ENCODE peak calls at places on chromosomes 3 and 15, in five cellular contexts. I is nephron progenitor cell, G is K562, U is natural killer cell, Y is RWPE1. R is an unnamed sample.

GRCh38 chr15:69643476-69643875 is 190.9 kb downstream of the RPLP1 start:
- DNase-seq in I (no peak), G (no peak), U (no peak), Y (no peak), R (no peak)

GRCh38 chr3:76039431-76039830 is 254.1 kb upstream of the ZNF717 start:
- DNase-seq in I (no peak), G (no peak), U (no peak), Y (peak), R (no peak)

GRCh38 chr15:68223171-68223570 is 6.4 kb downstream of the CLN6 start:
- DNase-seq in I (no peak), G (no peak), U (no peak), Y (no peak), R (no peak)

GRCh38 chr15:100007609-100008008 is 274.4 kb upstream of the LYSMD4 start:
- DNase-seq in I (no peak), G (no peak), U (no peak), Y (no peak), R (no peak)

GRCh38 chr15:75720787-75721461 is 8.3 kb upstream of the CSPG4 start:
- DNase-seq in I (no peak), G (peak), U (no peak), Y (peak), R (peak)

GRCh38 chr3:13229291-13229949 is 156.2 kb upstream of the IQSEC1 start:
- DNase-seq in I (no peak), G (peak), U (no peak), Y (peak), R (peak)

GRCh38 chr3:46085421-46086082 is 58.3 kb upstream of the XCR1 start:
- DNase-seq in I (no peak), G (no peak), U (no peak), Y (no peak), R (no peak)

GRCh38 chr3:46027021-46027705 is at the start of gene XCR1:
- DNase-seq in I (no peak), G (no peak), U (no peak), Y (no peak), R (no peak)

GRCh38 chr15:60392986-60393811 is 4.6 kb downstream of the ANXA2 start:
- DNase-seq in I (peak), G (peak), U (no peak), Y (peak), R (no peak)

GRCh38 chr15:88911766-88912118 is 1.4 kb downstream of the MFGE8 start:
- DNase-seq in I (no peak), G (peak), U (no peak), Y (peak), R (peak)

GRCh38 chr3:28218917-28219198 is 22.6 kb upstream of the CMC1 start:
- DNase-seq in I (no peak), G (no peak), U (no peak), Y (no peak), R (no peak)

GRCh38 chr3:185613016-185613415 is 26.9 kb downstream of the SENP2 start:
- DNase-seq in I (no peak), G (no peak), U (no peak), Y (no peak), R (no peak)

GRCh38 chr3:180284331-180285110 is 247.8 kb upstream of the PEX5L start:
- DNase-seq in I (no peak), G (no peak), U (no peak), Y (no peak), R (no peak)

GRCh38 chr15:26191216-26191615 is 328.1 kb upstream of the ATP10A start:
- DNase-seq in I (no peak), G (no peak), U (no peak), Y (no peak), R (no peak)

GRCh38 chr3:182739619-182740018 is 53.7 kb upstream of the ATP11B start:
- DNase-seq in I (no peak), G (peak), U (no peak), Y (no peak), R (no peak)

GRCh38 chr3:39812537-39812936 is 3.1 kb downstream of the MYRIP start:
- DNase-seq in I (no peak), G (no peak), U (no peak), Y (no peak), R (no peak)

GRCh38 chr15:22956257-22956979 is 23.8 kb downstream of the CYFIP1 start:
- DNase-seq in I (no peak), G (no peak), U (no peak), Y (no peak), R (no peak)

GRCh38 chr3:11037241-11037873 is 44.8 kb downstream of the SLC6A1 start:
- DNase-seq in I (no peak), G (no peak), U (no peak), Y (no peak), R (no peak)

GRCh38 chr15:33735637-33736247 is 232.6 kb upstream of the CHRM5 start:
- DNase-seq in I (peak), G (peak), U (no peak), Y (peak), R (peak)

GRCh38 chr3:179391906-179392305 is 44.4 kb downstream of the MFN1 start:
- DNase-seq in I (no peak), G (no peak), U (no peak), Y (no peak), R (no peak)

GRCh38 chr3:99950921-99951320 is 133.3 kb downstream of the CMSS1 start:
- DNase-seq in I (no peak), G (no peak), U (no peak), Y (no peak), R (no peak)

GRCh38 chr3:138842483-138843188 is 7.9 kb upstream of the PIK3CB start:
- DNase-seq in I (no peak), G (peak), U (no peak), Y (no peak), R (peak)

GRCh38 chr3:72255191-72255590 is 470.2 kb upstream of the PROK2 start:
- DNase-seq in I (peak), G (no peak), U (no peak), Y (no peak), R (no peak)

GRCh38 chr3:20340324-20340928 is 154.4 kb upstream of the SGO1 start:
- DNase-seq in I (peak), G (peak), U (peak), Y (peak), R (peak)

GRCh38 chr3:62723171-62723570 is 152.0 kb downstream of the CADPS start:
- DNase-seq in I (peak), G (no peak), U (no peak), Y (no peak), R (no peak)

GRCh38 chr3:24608701-24609387 is 114.2 kb upstream of the THRB start:
- DNase-seq in I (no peak), G (no peak), U (no peak), Y (no peak), R (no peak)

GRCh38 chr15:40909662-40910625 is 15.7 kb downstream of the VPS18 start:
- DNase-seq in I (no peak), G (no peak), U (no peak), Y (no peak), R (no peak)

GRCh38 chr3:129015388-129016105 is 14.4 kb downstream of the EFCC1 start:
- DNase-seq in I (no peak), G (peak), U (peak), Y (no peak), R (no peak)

GRCh38 chr15:62455441-62455921 is 290.4 kb upstream of the C2CD4B start:
- DNase-seq in I (no peak), G (no peak), U (no peak), Y (no peak), R (no peak)

GRCh38 chr3:177591371-177591770 is 394.1 kb upstream of the TBL1XR1 start:
- DNase-seq in I (no peak), G (no peak), U (peak), Y (peak), R (no peak)

GRCh38 chr3:195859061-195859845 is 47.5 kb upstream of the MUC4 start:
- DNase-seq in I (peak), G (peak), U (peak), Y (peak), R (peak)

GRCh38 chr15:57634290-57634689 is 42.6 kb downstream of the MYZAP start:
- DNase-seq in I (no peak), G (no peak), U (no peak), Y (no peak), R (no peak)

GRCh38 chr15:40421246-40422157 is 15.9 kb downstream of the IVD start:
- DNase-seq in I (peak), G (peak), U (peak), Y (peak), R (peak)

GRCh38 chr15:79088426-79089205 is 2.0 kb downstream of the RASGRF1 start:
- DNase-seq in I (no peak), G (no peak), U (no peak), Y (no peak), R (no peak)

GRCh38 chr15:43794269-43795037 is 2.3 kb downstream of the SERF2 start:
- DNase-seq in I (no peak), G (no peak), U (no peak), Y (no peak), R (no peak)

GRCh38 chr15:43795197-43795596 is 3.1 kb downstream of the SERF2 start:
- DNase-seq in I (no peak), G (no peak), U (no peak), Y (no peak), R (no peak)

GRCh38 chr15:43793647-43794046 is 1.5 kb downstream of the SERF2 start:
- DNase-seq in I (no peak), G (no peak), U (no peak), Y (no peak), R (no peak)

GRCh38 chr15:43791993-43792760 is at the start of gene SERF2:
- DNase-seq in I (peak), G (peak), U (peak), Y (peak), R (peak)

DNA sequence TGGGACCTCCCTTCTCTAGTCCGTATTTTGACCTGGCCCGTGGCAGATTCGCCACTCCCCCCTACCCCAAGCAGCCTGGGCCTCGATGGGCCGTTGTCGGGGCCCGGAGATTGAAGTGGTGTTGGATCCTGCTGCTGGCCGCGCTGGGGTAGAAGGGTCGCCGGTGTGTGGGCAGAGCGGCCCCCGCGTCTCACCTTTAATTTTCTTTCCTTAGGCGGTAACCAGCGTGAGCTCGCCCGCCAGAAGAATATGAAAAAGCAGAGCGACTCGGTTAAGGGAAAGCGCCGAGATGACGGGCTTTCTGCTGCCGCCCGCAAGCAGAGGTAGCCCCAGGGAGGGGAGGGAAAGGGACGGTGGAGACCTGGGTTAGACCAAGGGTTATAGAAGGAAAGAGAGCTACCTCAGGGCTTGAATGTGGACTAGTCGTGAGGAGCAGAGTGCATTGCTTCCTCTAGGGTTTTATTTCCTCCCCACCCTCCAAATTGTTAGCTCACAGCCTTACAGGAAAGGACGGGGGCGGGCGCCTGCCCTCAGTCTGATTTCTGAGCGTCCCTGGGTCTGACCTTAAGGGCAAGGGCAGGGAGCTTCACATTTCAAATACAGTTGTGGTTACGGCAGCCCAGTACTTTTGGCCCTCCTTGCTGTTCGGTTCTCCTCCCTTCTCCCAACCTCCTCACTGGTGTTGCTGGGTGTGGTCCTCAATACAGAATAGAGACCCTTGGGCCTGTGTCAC is 807 bp downstream of the SERF2 start:
- DNase-seq in I (no peak), G (peak), U (peak), Y (peak), R (no peak)
- TF ChIP-seq CTCF in I (no peak), G (no peak), U (no peak), Y (no peak), R (no peak)

DNA sequence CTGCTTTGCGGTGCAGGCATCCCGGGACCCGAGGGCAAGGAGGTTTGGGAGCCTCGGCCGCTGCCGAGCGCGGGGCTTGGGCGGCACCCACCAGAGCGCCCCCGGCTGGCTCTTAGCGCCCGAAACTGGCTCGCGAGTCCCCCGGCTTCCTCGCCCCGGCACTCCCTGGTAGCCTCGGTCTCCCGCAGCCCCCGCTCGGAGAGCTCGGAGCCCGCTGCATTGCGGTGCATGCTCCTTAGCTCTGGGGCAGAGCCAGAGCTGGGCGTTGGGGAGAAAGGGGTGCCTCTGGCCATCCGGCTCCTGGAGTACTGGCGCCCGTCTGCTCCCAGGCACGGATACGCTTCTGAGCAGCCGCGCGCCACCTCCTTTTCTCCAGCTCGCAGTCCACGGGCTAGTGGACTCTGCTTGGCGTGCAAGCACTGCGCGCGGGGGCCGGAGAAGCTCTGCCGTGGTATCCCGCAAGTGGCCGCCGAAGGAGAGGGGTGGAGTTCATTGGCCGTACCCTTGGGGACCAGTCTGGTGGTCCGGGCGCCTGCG is 784 bp downstream of the EPHB1 start:
- DNase-seq in I (peak), G (no peak), U (no peak), Y (no peak), R (peak)
- TF ChIP-seq CTCF in I (no peak), G (no peak), U (no peak), Y (no peak), R (no peak)

DNA sequence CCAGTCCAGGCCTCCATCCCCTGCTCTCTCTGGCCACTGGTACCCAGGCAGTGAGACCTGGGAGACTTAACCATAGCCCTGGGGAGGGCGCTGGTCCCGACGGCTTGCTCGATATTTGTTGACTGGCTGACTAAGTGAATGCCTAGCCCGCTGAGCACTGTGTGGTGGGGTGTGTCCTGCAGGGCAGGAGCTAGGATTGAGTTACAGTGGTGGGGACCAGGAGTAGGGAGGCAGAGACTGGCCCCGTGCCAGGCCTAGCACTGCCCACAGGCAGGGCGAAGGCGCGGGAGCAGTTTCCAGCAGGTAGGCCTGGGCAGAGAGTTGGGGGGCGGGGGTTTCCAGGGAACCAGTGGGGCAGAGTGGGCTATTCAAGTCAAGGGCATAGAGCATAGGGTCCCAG is at the start of gene VILL:
- DNase-seq in I (no peak), G (no peak), U (peak), Y (no peak), R (no peak)
- TF ChIP-seq CTCF in I (no peak), G (no peak), U (no peak), Y (no peak), R (no peak)

GRCh38 chr3:30628931-30629590 is 22.7 kb downstream of the TGFBR2 start:
- DNase-seq in I (no peak), G (no peak), U (no peak), Y (no peak), R (no peak)
- TF ChIP-seq CTCF in I (no peak), G (no peak), U (no peak), Y (no peak), R (no peak)

R was measured in GM20000.